ENCODE peak calls at places on chromosomes 6 and 20, in four cellular contexts. F is K562, T is HL-60, U is GM12878. H is an unnamed sample.
A peak's percentile ranks its signal among the peaks of the same experiment; 100 is the strongest.

GRCh38 chr6:158706369-158706982 is 56.6 kb downstream of the SYTL3 start:
- DNase-seq in F (peak; percentile 71), T (no peak), U (no peak), H (no peak)

GRCh38 chr20:1711826-1712601 is 54.4 kb upstream of the SIRPG start:
- DNase-seq in F (no peak), T (no peak), U (no peak), H (no peak)

GRCh38 chr20:21147593-21147992 is 21.7 kb downstream of the KIZ start:
- DNase-seq in U (no peak), T (peak; percentile 19), F (no peak), H (no peak)

GRCh38 chr20:19661717-19662637 is 96.1 kb upstream of the RIN2 start:
- DNase-seq in T (peak; percentile 53), U (no peak), F (peak; percentile 37), H (peak; percentile 39)

GRCh38 chr20:3663031-3663701 is at the start of gene GFRA4:
- DNase-seq in T (no peak), F (no peak), U (no peak), H (no peak)

GRCh38 chr6:143225929-143226328 is 165.2 kb downstream of the AIG1 start:
- DNase-seq in T (no peak), F (no peak), U (no peak), H (no peak)

GRCh38 chr6:116887884-116888283 is 10.8 kb downstream of the RFX6 start:
- DNase-seq in T (no peak), U (no peak), F (no peak), H (no peak)

GRCh38 chr6:126035764-126036163 is 49.4 kb downstream of the TRMT11 start:
- DNase-seq in F (no peak), U (no peak), T (no peak), H (no peak)

GRCh38 chr6:15515660-15516375 is 147.0 kb downstream of the DTNBP1 start:
- DNase-seq in F (no peak), U (no peak), T (no peak), H (no peak)

DNA sequence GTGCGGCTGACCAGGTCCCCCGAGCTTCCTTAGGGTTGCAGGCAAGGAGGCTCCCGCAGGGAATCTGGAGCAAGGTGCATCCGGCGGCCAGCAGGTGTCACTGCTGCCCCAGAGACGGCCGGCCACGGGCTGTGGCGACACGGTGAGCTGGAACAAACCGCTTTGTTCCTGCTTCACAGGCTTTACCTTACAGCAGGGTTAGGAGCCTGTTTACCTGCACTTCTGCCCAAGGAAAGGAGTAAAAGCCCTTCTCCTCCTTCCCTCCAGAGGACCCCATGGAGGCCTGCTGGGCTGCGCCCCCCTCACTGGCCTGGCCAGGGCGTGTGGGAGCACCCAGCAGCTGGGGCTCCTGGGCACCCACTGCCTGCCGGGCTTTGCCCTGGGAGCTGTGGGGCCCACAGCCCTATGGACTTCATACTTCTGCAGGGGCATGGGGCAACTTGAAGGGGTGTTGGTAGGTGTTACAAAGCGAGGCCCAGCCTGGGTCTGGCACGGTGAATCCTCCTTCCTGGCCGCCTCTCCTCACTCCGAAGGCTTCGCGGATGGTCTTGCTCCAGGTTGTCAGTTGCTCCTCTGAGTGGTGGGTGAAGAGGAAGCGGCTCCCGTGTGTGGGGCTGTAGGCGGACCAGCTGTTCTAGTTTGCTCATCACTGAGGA is 88.4 kb downstream of the CDC5L start:
- DNase-seq in F (peak; percentile 92), T (peak; percentile 76), U (no peak), H (peak; percentile 88)
- TF ChIP-seq POLR2AphosphoS5 in F (no peak), T (no peak), U (no peak), H (no peak)

GRCh38 chr20:23152308-23152892 is 66.3 kb upstream of the CD93 start:
- DNase-seq in F (peak; percentile 88), U (no peak), T (peak; percentile 56), H (no peak)
- TF ChIP-seq SPI1 in F (no peak), U (no peak), T (no peak), H (no peak)

GRCh38 chr20:31829731-31830130 is 10.6 kb downstream of the MYLK2 start:
- DNase-seq in T (no peak), U (no peak), F (no peak), H (no peak)
- TF ChIP-seq POLR2AphosphoS5 in T (no peak), U (no peak), F (no peak), H (no peak)

GRCh38 chr6:17584241-17584803 is 15.8 kb upstream of the FAM8A1 start:
- DNase-seq in T (peak; percentile 22), F (peak; percentile 62), U (no peak), H (peak; percentile 39)
- TF ChIP-seq SPI1 in T (no peak), F (no peak), U (no peak), H (no peak)

GRCh38 chr6:53347250-53347920 is 1.4 kb downstream of the ELOVL5 start:
- DNase-seq in U (no peak), T (peak; percentile 66), F (no peak), H (no peak)

GRCh38 chr6:53344993-53345392 is 3.8 kb downstream of the ELOVL5 start:
- DNase-seq in T (no peak), U (no peak), F (no peak), H (no peak)

GRCh38 chr6:53349209-53349693 is 501 bp upstream of the ELOVL5 start:
- DNase-seq in T (no peak), F (no peak), U (no peak), H (no peak)

GRCh38 chr6:53348436-53349208 is at the start of gene ELOVL5:
- DNase-seq in U (peak; percentile 73), F (peak; percentile 97), T (peak; percentile 96), H (peak; percentile 63)

GRCh38 chr6:53347921-53348435 is 772 bp downstream of the ELOVL5 start:
- DNase-seq in F (peak; percentile 68), U (no peak), T (peak; percentile 68), H (no peak)
- TF ChIP-seq POLR2AphosphoS5 in F (peak; percentile 32), U (no peak), T (no peak), H (no peak)

DNA sequence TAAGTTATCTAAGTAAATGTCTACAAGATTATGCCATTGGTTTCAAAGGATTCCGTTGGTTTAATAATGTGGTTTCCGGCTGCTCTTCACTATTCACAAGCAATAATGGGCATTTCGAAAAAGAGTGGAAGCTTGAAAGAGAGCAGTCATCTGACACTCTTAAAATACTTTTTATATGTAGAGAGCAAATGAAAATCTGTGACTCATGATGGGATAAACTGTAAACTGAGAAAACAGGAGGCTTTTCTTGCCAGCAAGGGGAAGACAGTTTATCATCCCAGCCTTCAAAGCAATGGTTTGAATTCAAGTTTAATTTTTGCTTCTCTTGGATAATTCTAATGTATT is 145.7 kb downstream of the KHDC1L start:
- DNase-seq in U (no peak), F (no peak), T (no peak), H (no peak)
- TF ChIP-seq SPI1 in U (no peak), F (no peak), T (no peak), H (no peak)

GRCh38 chr6:132515386-132515785 is 2.5 kb upstream of the STX7 start:
- DNase-seq in T (no peak), U (no peak), F (no peak), H (no peak)
- TF ChIP-seq POLR2AphosphoS5 in T (no peak), U (no peak), F (no peak), H (no peak)

GRCh38 chr20:37920270-37920669 is 17.3 kb downstream of the VSTM2L start:
- DNase-seq in F (no peak), T (no peak), U (no peak), H (no peak)

GRCh38 chr20:37921341-37921929 is 18.5 kb downstream of the VSTM2L start:
- DNase-seq in T (no peak), U (peak; percentile 51), F (no peak), H (no peak)

GRCh38 chr20:37920679-37921322 is 17.9 kb downstream of the VSTM2L start:
- DNase-seq in F (no peak), U (no peak), T (no peak), H (no peak)

GRCh38 chr20:37918035-37918434 is 15.1 kb downstream of the VSTM2L start:
- DNase-seq in U (no peak), F (no peak), T (no peak), H (no peak)

GRCh38 chr20:37919389-37920040 is 16.6 kb downstream of the VSTM2L start:
- DNase-seq in F (no peak), T (no peak), U (no peak), H (no peak)
- TF ChIP-seq SPI1 in F (no peak), T (no peak), U (no peak), H (no peak)

H was measured in GM12891.